ENCODE peak calls at places on chromosomes 3 and 15, in eight cellular contexts. J is glutamatergic neuron; T is AG10803; D is activated T-helper 1 cell treated with anti-CD3 and anti-CD28 coated beads, Interleukin-12 subunit alpha, Interleukin-12 subunit beta, Interleukin-2, Interleukin-4 antibody, amounts not matched to agents 30 ng/mL and 10 ng/mL and 1 ng/mL, durations not matched to agents 14 hours and 24 hours and 36 hours; C is NAMALWA; W is stimulated activated CD8-positive, alpha-beta memory T cell treated with anti-CD3 and anti-CD28 coated beads, Interleukin-4, amount 100 ng/mL, for 24 hours; Q is astrocyte; G is ascending aorta. Z is an unnamed sample.

GRCh38 chr3:28940530-28940929 is 340.3 kb upstream of the RBMS3 start:
- DNase-seq in J (no peak), T (peak), W (no peak), C (peak), D (no peak), Q (peak), G (no peak), Z (no peak)

GRCh38 chr3:127589600-127590281 is 792 bp downstream of the TPRA1 start:
- DNase-seq in J (no peak), Q (no peak), T (no peak), C (no peak), G (no peak), W (no peak), D (no peak), Z (no peak)

GRCh38 chr15:63818191-63818590 is 15.6 kb downstream of the HERC1 start:
- DNase-seq in C (no peak), W (no peak), D (no peak), T (no peak), G (no peak), Q (peak), J (no peak), Z (no peak)

GRCh38 chr3:15591928-15592327 is 9.4 kb downstream of the HACL1 start:
- DNase-seq in C (no peak), W (no peak), J (no peak), G (no peak), T (no peak), D (no peak), Q (no peak), Z (no peak)

GRCh38 chr15:90219421-90220141 is 14.2 kb downstream of the CIB1 start:
- DNase-seq in G (no peak), T (no peak), D (no peak), W (peak), Q (no peak), J (peak), C (peak), Z (no peak)

GRCh38 chr3:58839187-58839586 is 172.6 kb upstream of the FAM3D start:
- DNase-seq in C (no peak), T (no peak), G (no peak), D (no peak), Q (no peak), W (no peak), J (no peak), Z (no peak)

GRCh38 chr15:99412082-99412481 is 153.7 kb upstream of the MEF2A start:
- DNase-seq in G (no peak), W (no peak), C (no peak), Q (no peak), J (no peak), D (no peak), T (no peak), Z (no peak)

GRCh38 chr15:43922021-43922420 is 95.2 kb downstream of the WDR76 start:
- DNase-seq in T (no peak), J (no peak), Q (no peak), W (no peak), G (no peak), C (no peak), D (no peak), Z (no peak)

GRCh38 chr15:96444865-96445264 is 114.4 kb downstream of the NR2F2 start:
- DNase-seq in C (no peak), W (no peak), J (no peak), T (no peak), D (no peak), Q (no peak), G (no peak), Z (no peak)

GRCh38 chr15:33400941-33401340 is 90.2 kb downstream of the RYR3 start:
- DNase-seq in Q (no peak), W (no peak), G (no peak), D (no peak), C (no peak), J (no peak), T (no peak), Z (no peak)

GRCh38 chr3:3200632-3201212 is 21.2 kb upstream of the CRBN start:
- DNase-seq in C (peak), G (no peak), J (peak), W (no peak), D (no peak), Q (peak), T (peak), Z (peak)

GRCh38 chr3:43641306-43642114 is 19.7 kb upstream of the ANO10 start:
- DNase-seq in W (no peak), D (no peak), T (peak), Q (peak), J (no peak), G (no peak), C (no peak), Z (no peak)

Z was measured in SHP77 treated with DMSO at 0.1 percent for 48 hours.